ENCODE peak calls at places on chromosomes 12 and 14, in four cellular contexts. Y, I, K and A are unnamed samples. For H3K9me2 and H3K79me2, the result is how much of the 10 kb centered on the place peaks cover.

GRCh38 chr12:8638951-8639350 is 23.7 kb downstream of the MFAP5 start:
- DNase-seq in I (no peak), Y (no peak), K (no peak), A (no peak)

GRCh38 chr14:69090187-69090789 is 62.6 kb downstream of the DCAF5 start:
- DNase-seq in K (peak), I (peak), Y (peak), A (peak)

GRCh38 chr12:93773122-93773871 is 96.1 kb downstream of the CRADD start:
- DNase-seq in I (no peak), K (no peak), Y (no peak), A (peak)

GRCh38 chr14:62428429-62429203 is 616.6 kb downstream of the KCNH5 start:
- DNase-seq in I (peak), K (no peak), Y (peak), A (no peak)

GRCh38 chr12:29744365-29744764 is 39.4 kb downstream of the TMTC1 start:
- DNase-seq in K (no peak), Y (no peak), I (no peak), A (no peak)

GRCh38 chr12:67524861-67525499 is 123.6 kb upstream of the DYRK2 start:
- DNase-seq in Y (no peak), K (no peak), I (no peak), A (no peak)

GRCh38 chr14:105793836-105794235 is 267.5 kb downstream of the TMEM121 start:
- DNase-seq in I (no peak), K (no peak), Y (no peak), A (no peak)

GRCh38 chr12:915090-915489 is 34.4 kb downstream of the RAD52 start:
- DNase-seq in Y (peak), I (no peak), K (peak), A (no peak)

GRCh38 chr14:37721976-37722659 is 126.7 kb downstream of the TTC6 start:
- DNase-seq in Y (no peak), K (no peak), I (no peak), A (peak)

GRCh38 chr12:123364532-123365140 is at the start of gene SBNO1:
- DNase-seq in I (peak), K (peak), Y (peak), A (peak)

GRCh38 chr12:5451251-5451650 is 19.3 kb downstream of the NTF3 start:
- DNase-seq in Y (no peak), I (no peak), K (no peak), A (no peak)

GRCh38 chr14:84483072-84483410 is 1046.9 kb upstream of the FLRT2 start:
- DNase-seq in Y (no peak), I (no peak), K (no peak), A (no peak)

GRCh38 chr12:115791331-115791730 is 486.2 kb downstream of the MED13L start:
- DNase-seq in I (no peak), K (no peak), Y (no peak), A (no peak)

GRCh38 chr14:72743626-72744025 is 150.3 kb downstream of the DPF3 start:
- DNase-seq in Y (no peak), I (no peak), K (no peak), A (peak)

GRCh38 chr14:64861916-64862315 is 17.8 kb downstream of the SPTB start:
- DNase-seq in Y (no peak), K (no peak), I (no peak), A (no peak)

GRCh38 chr12:5654019-5654418 is 222.1 kb downstream of the NTF3 start:
- DNase-seq in I (no peak), K (no peak), Y (no peak), A (no peak)

GRCh38 chr12:53006810-53007742 is 820 bp downstream of the EIF4B start:
- DNase-seq in K (peak), I (peak), Y (peak), A (peak)

GRCh38 chr12:72089678-72090077 is 151.0 kb downstream of the TPH2 start:
- DNase-seq in I (no peak), K (no peak), Y (no peak), A (no peak)

GRCh38 chr12:16939871-16940306 is 333.9 kb upstream of the LMO3 start:
- DNase-seq in K (peak), Y (peak), I (peak), A (peak)

GRCh38 chr12:51371295-51371953 is 19.8 kb downstream of the GALNT6 start:
- DNase-seq in K (no peak), I (peak), Y (peak), A (peak)

GRCh38 chr14:22478670-22479069 is 110.4 kb downstream of the DAD1 start:
- DNase-seq in I (peak), K (no peak), Y (no peak), A (no peak)

GRCh38 chr14:61188936-61189808 is 92.0 kb downstream of the TMEM30B start:
- DNase-seq in K (no peak), Y (peak), I (peak), A (peak)

GRCh38 chr14:54627325-54627717 is 60.4 kb downstream of the SAMD4A start:
- DNase-seq in K (no peak), Y (no peak), I (no peak), A (no peak)

GRCh38 chr14:69625299-69626131 is 14.1 kb downstream of the SUSD6 start:
- DNase-seq in Y (no peak), K (peak), I (no peak), A (no peak)

GRCh38 chr12:12240671-12241345 is 26.0 kb downstream of the LRP6 start:
- DNase-seq in I (no peak), Y (no peak), K (no peak), A (peak)

GRCh38 chr14:61381589-61381988 is 60.2 kb downstream of the PRKCH start:
- DNase-seq in K (no peak), I (no peak), Y (no peak), A (no peak)

GRCh38 chr12:99223554-99223953 is 424.0 kb upstream of the GARIN6 start:
- DNase-seq in Y (no peak), K (no peak), I (no peak), A (no peak)

GRCh38 chr12:116774020-116774419 is 35.9 kb downstream of the RNFT2 start:
- DNase-seq in Y (no peak), K (no peak), I (no peak), A (no peak)

GRCh38 chr12:96045566-96045965 is 10.2 kb upstream of the LTA4H start:
- DNase-seq in I (no peak), K (no peak), Y (no peak), A (no peak)

GRCh38 chr14:75393794-75394193 is 34.0 kb upstream of the JDP2 start:
- DNase-seq in Y (no peak), K (no peak), I (no peak), A (no peak)

GRCh38 chr12:109940339-109940923 is 40.4 kb downstream of the TCHP start:
- DNase-seq in K (no peak), I (no peak), Y (no peak), A (no peak)
- H3K9me2 ChIP-seq in K (under half), I (under half), Y (under half), A (under half)

GRCh38 chr12:119283315-119283714 is 51.2 kb upstream of the CCDC60 start:
- DNase-seq in K (no peak), Y (no peak), I (no peak), A (no peak)
- TF ChIP-seq EZH2 in K (no peak), Y (no peak), I (no peak), A (no peak)

DNA sequence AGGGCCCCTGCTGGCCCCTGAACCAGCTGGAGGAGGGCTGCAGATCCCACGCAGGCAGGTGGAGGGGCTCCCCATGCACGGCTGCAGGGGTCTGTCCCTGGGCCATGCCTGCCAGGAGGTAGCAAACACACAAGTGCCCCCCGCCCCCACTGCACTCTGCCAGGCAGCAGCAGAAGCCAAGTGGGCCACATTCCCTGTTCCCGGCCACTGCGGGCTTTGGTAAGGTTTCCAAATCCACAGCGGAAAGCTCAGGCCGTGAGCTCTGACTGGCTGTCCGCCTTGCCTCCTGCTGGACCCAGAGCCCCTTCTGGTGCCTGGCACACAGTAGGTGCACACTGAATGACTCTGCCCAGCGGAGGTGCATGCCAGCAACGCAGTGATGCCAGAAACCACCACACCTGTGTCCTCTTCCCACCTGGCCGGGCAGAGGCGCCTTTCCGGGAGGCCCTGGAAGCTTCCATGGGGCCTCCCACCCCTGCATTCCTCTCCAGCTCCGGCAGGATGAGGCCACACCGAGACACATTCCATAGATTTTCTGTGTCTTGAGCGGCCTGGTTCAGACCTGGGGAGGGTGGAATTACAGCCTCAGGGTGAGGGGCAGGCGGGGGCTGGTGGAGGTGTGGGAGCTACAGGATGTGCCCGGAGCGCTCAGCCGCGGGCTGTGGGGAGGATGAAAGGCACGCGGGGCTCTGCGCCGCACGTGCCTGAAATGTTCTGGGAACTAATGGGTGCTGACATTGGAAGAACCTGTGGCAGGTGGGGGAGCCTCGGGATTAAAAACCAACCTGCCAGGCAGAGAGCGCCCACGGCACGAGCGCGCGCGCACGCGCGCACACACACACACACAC is 67.0 kb downstream of the NCOR2 start:
- DNase-seq in I (peak), K (no peak), Y (peak), A (peak)
- H3K79me2 ChIP-seq in I (half or more), K (half or more), Y (under half), A (half or more)

DNA sequence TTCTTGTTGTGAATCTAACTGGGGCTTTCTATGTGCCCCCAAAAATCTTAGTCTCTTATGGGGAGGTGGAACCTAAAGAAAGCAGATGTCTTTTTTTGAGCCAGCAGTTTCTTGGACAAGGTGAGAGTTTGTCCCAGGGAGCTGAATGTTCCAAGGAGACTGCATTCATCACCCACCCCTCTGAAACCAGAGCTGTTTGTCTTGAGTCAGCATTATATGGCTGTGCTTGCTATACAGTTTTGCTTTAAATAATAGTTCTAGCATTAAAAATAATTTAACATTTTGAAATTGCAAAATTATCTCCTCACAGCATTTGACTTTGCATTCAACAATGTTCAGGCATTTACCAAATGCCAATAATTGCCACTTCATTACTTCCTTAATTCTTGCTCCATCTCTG is 813.3 kb downstream of the BCL11B start:
- DNase-seq in Y (no peak), K (no peak), I (no peak), A (no peak)
- H3K9me2 ChIP-seq in Y (under half), K (under half), I (under half), A (under half)

DNA sequence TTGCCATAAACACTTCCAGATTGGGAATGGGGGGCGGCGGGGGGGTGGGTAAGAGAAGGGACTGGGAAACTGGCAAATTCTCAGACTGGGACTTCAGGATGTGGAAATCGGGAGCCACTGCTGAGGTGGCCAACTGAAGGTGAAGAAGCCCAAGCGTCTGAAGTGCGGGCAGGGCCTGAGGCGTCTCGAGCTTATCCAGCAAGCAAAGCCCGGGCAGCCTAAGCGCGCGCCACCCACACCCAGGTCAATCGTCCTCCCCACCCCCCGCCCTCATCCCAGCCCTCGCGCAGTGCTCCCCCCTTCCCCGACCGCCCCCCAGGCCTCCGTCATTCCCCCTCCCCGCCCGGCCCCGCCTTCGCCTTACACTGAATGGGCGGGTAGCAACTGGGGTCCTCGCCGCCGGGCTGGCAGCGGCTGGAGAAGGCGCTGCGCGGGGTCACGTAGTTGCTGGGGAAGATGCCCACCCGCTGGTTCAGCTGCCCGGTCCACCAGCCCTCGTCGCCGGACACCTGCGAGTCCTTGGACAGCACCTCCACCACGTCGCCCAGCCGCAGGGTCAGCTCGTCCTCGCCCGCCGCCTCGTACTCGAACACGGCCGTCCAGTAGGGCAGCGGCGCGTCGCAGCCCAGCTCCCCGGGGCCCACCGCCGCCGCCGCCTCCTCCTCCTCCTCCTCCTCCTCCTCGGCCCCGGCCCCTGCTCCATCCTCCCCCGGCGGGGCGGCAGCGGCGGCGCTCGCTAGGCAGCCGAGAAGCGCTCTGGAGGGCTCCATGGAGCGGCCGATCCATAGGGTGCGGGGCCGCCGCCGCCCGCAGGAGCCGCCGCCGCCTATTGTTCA is 693 bp downstream of the MAP3K9 start:
- DNase-seq in I (peak), K (peak), Y (no peak), A (peak)
- TF ChIP-seq EZH2 in I (no peak), K (no peak), Y (no peak), A (no peak)

DNA sequence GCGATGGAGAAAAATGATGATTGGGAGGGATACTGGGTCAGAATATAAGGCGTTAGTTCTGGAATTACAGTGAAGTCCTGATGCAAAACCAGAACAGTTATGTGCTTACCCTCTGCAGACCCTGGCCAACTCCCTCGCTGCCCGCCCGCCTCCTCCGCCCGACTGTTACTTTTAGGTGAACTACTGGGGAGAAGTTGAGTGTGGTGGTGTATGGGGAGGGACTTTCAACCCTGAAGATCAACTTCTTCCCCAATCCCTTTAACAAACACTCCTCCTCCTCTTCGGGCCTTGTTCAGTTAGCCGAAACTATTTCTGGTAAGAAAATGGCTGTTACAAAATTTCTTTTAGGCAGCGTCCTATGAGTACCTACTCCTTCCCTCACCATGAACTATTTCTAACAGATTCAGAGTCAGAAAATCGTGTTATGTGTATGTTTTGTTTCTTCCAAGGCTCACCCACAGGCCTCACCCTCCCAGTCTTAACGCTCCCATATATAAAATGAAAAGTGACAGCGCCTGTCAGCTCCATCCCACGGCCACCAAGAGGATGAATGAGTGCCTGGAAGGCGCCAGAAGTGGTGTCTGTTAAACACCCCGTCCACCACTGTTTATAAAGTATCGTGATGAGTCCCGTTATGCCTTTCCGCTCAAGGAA is 1.3 kb downstream of the FBXO33 start:
- DNase-seq in I (no peak), K (no peak), Y (no peak), A (peak)
- H3K79me2 ChIP-seq in I (half or more), K (half or more), Y (under half), A (half or more)